ENCODE peak calls at places on chromosomes 16 and 17, in eight cellular contexts. R is stimulated activated effector memory CD8-positive, alpha-beta T cell treated with anti-CD3 and anti-CD28 coated beads, Interleukin-12 subunit alpha, Interleukin-12 subunit beta, amount 100 ng/mL, for 72 hours; I is stimulated activated CD4-positive, alpha-beta T cell treated with anti-CD3 and anti-CD28 coated beads, Interleukin-4, amount 100 ng/mL, for 4 hours; C is aorta; W is AG08396; P is BJ; A is activated T-cell treated with anti-CD3 and anti-CD28 coated beads for 1 hour; G is stimulated activated CD8-positive, alpha-beta memory T cell treated with anti-CD3 and anti-CD28 coated beads, Interleukin-4, amount 100 ng/mL, for 24 hours. L is an unnamed sample.

GRCh38 chr16:6345090-6345489 is 987.6 kb upstream of the RBFOX1 start:
- DNase-seq in W (no peak), R (no peak), A (no peak), C (no peak), G (no peak), I (no peak), P (no peak), L (no peak)

GRCh38 chr17:34133350-34133749 is 121.7 kb upstream of the CCL2 start:
- DNase-seq in P (no peak), I (no peak), W (no peak), C (no peak), A (no peak), G (no peak), R (no peak), L (no peak)

GRCh38 chr17:17186051-17186450 is 20.1 kb downstream of the PLD6 start:
- DNase-seq in W (no peak), A (no peak), C (no peak), R (no peak), P (no peak), G (peak; percentile 53), I (peak; percentile 50), L (peak; percentile 47)

GRCh38 chr16:48676836-48677235 is 66.9 kb upstream of the N4BP1 start:
- DNase-seq in C (no peak), R (no peak), I (no peak), P (no peak), A (no peak), W (no peak), G (no peak), L (no peak)

GRCh38 chr16:57530104-57530522 is 6.3 kb downstream of the CCDC102A start:
- DNase-seq in P (no peak), R (peak; percentile 48), A (peak; percentile 64), W (peak; percentile 81), C (peak; percentile 79), G (peak; percentile 65), I (peak; percentile 58), L (peak; percentile 87)

GRCh38 chr16:89443727-89444084 is 46.7 kb downstream of the ANKRD11 start:
- DNase-seq in C (no peak), W (no peak), R (no peak), A (no peak), P (no peak), I (no peak), G (no peak), L (no peak)

GRCh38 chr16:9062301-9062700 is 29.1 kb upstream of the HAPSTR1 start:
- DNase-seq in A (no peak), C (no peak), I (no peak), G (no peak), R (no peak), P (no peak), W (no peak), L (no peak)

GRCh38 chr17:61338000-61338864 is 61.4 kb upstream of the TBX2 start:
- DNase-seq in G (no peak), A (no peak), R (no peak), I (no peak), P (peak; percentile 85), W (peak; percentile 64), C (peak; percentile 62), L (no peak)

GRCh38 chr17:10384175-10384574 is 11.4 kb upstream of the MYH13 start:
- DNase-seq in I (no peak), P (no peak), W (no peak), C (no peak), A (no peak), R (no peak), G (no peak), L (no peak)

GRCh38 chr17:48055531-48056245 is 7.5 kb downstream of the NFE2L1 start:
- DNase-seq in A (no peak), C (no peak), R (no peak), W (no peak), G (no peak), I (peak; percentile 13), P (peak; percentile 67), L (no peak)

GRCh38 chr16:59042296-59042695 is 308.2 kb upstream of the GOT2 start:
- DNase-seq in P (no peak), R (no peak), I (no peak), A (no peak), G (no peak), W (no peak), C (no peak), L (no peak)

GRCh38 chr16:53111078-53111776 is 56.4 kb downstream of the CHD9 start:
- DNase-seq in P (no peak), R (no peak), A (no peak), I (no peak), C (no peak), W (no peak), G (no peak), L (no peak)

GRCh38 chr17:64020068-64020766 is at the start of gene ICAM2:
- DNase-seq in P (no peak), R (peak; percentile 67), A (peak; percentile 77), W (peak; percentile 5), I (peak; percentile 72), G (peak; percentile 80), C (peak; percentile 80), L (no peak)

GRCh38 chr17:41527076-41528023 is 758 bp downstream of the KRT19 start:
- DNase-seq in R (no peak), I (no peak), A (no peak), W (no peak), G (no peak), C (no peak), P (no peak), L (no peak)

GRCh38 chr17:17710728-17711541 is 29.7 kb downstream of the RAI1 start:
- DNase-seq in C (peak; percentile 87), P (peak; percentile 66), W (peak; percentile 87), A (no peak), I (no peak), G (no peak), R (no peak), L (no peak)

GRCh38 chr17:42311240-42312034 is 23.1 kb downstream of the STAT5A start:
- DNase-seq in A (no peak), I (no peak), W (peak; percentile 88), R (no peak), P (no peak), C (peak; percentile 94), G (no peak), L (no peak)

GRCh38 chr16:85028638-85029412 is 1.2 kb downstream of the KIAA0513 start:
- DNase-seq in R (peak; percentile 30), W (peak; percentile 36), G (peak; percentile 52), C (peak; percentile 66), I (peak; percentile 64), A (peak; percentile 59), P (no peak), L (peak; percentile 31)

GRCh38 chr16:86513471-86514277 is 3.3 kb downstream of the FOXF1 start:
- DNase-seq in P (no peak), A (no peak), G (no peak), W (no peak), I (no peak), R (no peak), C (no peak), L (no peak)

GRCh38 chr16:26889751-26890150 is 177.0 kb upstream of the C16orf82 start:
- DNase-seq in R (no peak), P (no peak), A (no peak), C (no peak), I (no peak), W (no peak), G (no peak), L (no peak)

GRCh38 chr17:60524463-60525346 is 1.3 kb downstream of the APPBP2 start:
- DNase-seq in G (no peak), C (no peak), A (no peak), R (no peak), W (no peak), P (no peak), I (no peak), L (no peak)

GRCh38 chr17:70772761-70773160 is 603.4 kb downstream of the KCNJ2 start:
- DNase-seq in W (no peak), P (no peak), A (no peak), G (no peak), I (no peak), R (no peak), C (no peak), L (no peak)

GRCh38 chr16:14015948-14016347 is 55.2 kb upstream of the MRTFB start:
- DNase-seq in G (no peak), W (peak; percentile 63), P (peak; percentile 81), A (no peak), I (no peak), C (peak; percentile 64), R (no peak), L (no peak)

GRCh38 chr16:57151369-57151768 is 34.5 kb downstream of the PSME3IP1 start:
- DNase-seq in I (no peak), P (no peak), C (no peak), R (no peak), W (no peak), A (no peak), G (no peak), L (no peak)

GRCh38 chr17:69810326-69811035 is 264.5 kb upstream of the KCNJ16 start:
- DNase-seq in R (no peak), P (no peak), W (no peak), G (no peak), C (no peak), A (no peak), I (no peak), L (no peak)

GRCh38 chr17:17119533-17119932 is 77.3 kb downstream of the MPRIP start:
- DNase-seq in P (no peak), W (peak; percentile 46), R (peak; percentile 36), G (peak; percentile 33), I (peak; percentile 34), C (no peak), A (peak; percentile 29), L (peak; percentile 42)

GRCh38 chr16:57481421-57481820 is 4.9 kb downstream of the DOK4 start:
- DNase-seq in C (peak; percentile 24), R (no peak), P (no peak), G (no peak), W (no peak), I (no peak), A (no peak), L (no peak)